ENCODE peak calls at places on chromosomes 5 and 9, in four cellular contexts. M is HS-27A, E is upper lobe of right lung, Z is GM12892. W is an unnamed sample.

GRCh38 chr9:97985058-97985861 is 2.1 kb downstream of the ANP32B start:
- DNase-seq in M (no peak), E (no peak), Z (no peak), W (peak)

GRCh38 chr9:24189986-24190385 is 355.7 kb downstream of the IZUMO3 start:
- DNase-seq in M (no peak), E (no peak), Z (no peak), W (no peak)

GRCh38 chr5:67146574-67146973 is 50.0 kb downstream of the CD180 start:
- DNase-seq in M (no peak), E (no peak), Z (no peak), W (no peak)

GRCh38 chr5:78050888-78051287 is 243.6 kb downstream of the AP3B1 start:
- DNase-seq in M (no peak), E (no peak), Z (no peak), W (no peak)

GRCh38 chr5:123819818-123820217 is 307.8 kb downstream of the CSNK1G3 start:
- DNase-seq in M (peak), E (no peak), Z (no peak), W (no peak)

GRCh38 chr5:55914141-55914413 is 62.9 kb downstream of the IL31RA start:
- DNase-seq in M (no peak), E (no peak), Z (no peak), W (no peak)

GRCh38 chr5:170306381-170306790 is 8.8 kb upstream of the LCP2 start:
- DNase-seq in M (no peak), E (no peak), Z (no peak), W (no peak)

GRCh38 chr9:121298689-121299112 is 30.7 kb downstream of the GSN start:
- DNase-seq in M (no peak), E (no peak), Z (no peak), W (no peak)

GRCh38 chr5:37815913-37816312 is 23.9 kb downstream of the GDNF start:
- DNase-seq in M (no peak), E (no peak), Z (no peak), W (no peak)

GRCh38 chr5:91632871-91633270 is 249.8 kb upstream of the ARRDC3 start:
- DNase-seq in M (no peak), E (no peak), Z (no peak), W (no peak)

GRCh38 chr5:159947708-159948358 is 31.6 kb downstream of the ADRA1B start:
- DNase-seq in M (no peak), E (no peak), Z (no peak), W (no peak)

GRCh38 chr5:1757511-1757910 is 42.1 kb downstream of the MRPL36 start:
- DNase-seq in M (no peak), E (peak), Z (no peak), W (peak)

GRCh38 chr5:159105318-159106053 is 5.8 kb upstream of the EBF1 start:
- DNase-seq in M (no peak), E (no peak), Z (no peak), W (no peak)

GRCh38 chr5:170270670-170271069 is 26.9 kb downstream of the LCP2 start:
- DNase-seq in M (no peak), E (no peak), Z (no peak), W (no peak)

GRCh38 chr5:160418561-160419457 is at the start of gene SLU7:
- DNase-seq in M (peak), E (peak), Z (peak), W (peak)

GRCh38 chr9:129213551-129213950 is 35.5 kb upstream of the IER5L start:
- DNase-seq in M (no peak), E (no peak), Z (no peak), W (no peak)

GRCh38 chr9:84000186-84000585 is 19.6 kb downstream of the RMI1 start:
- DNase-seq in M (no peak), E (no peak), Z (no peak), W (no peak)

GRCh38 chr9:10026585-10026984 is 586.2 kb downstream of the PTPRD start:
- DNase-seq in M (no peak), E (no peak), Z (no peak), W (no peak)

GRCh38 chr5:180806351-180807011 is 3.9 kb upstream of the MGAT1 start:
- DNase-seq in M (no peak), E (no peak), Z (no peak), W (no peak)

GRCh38 chr9:134525841-134526797 is 115.5 kb upstream of the COL5A1 start:
- DNase-seq in M (no peak), E (peak), Z (no peak), W (no peak)

W was measured in sciatic nerve.